ENCODE peak calls at places on chromosomes 5 and 9, in six cellular contexts. C is SK-N-SH, Z is HCT116, V is PC-3, X is Karpas-422, H is GM23248. S is an unnamed sample. For H3K4me1 and H3K9me2, the result is how much of the 10 kb centered on the place peaks cover.

GRCh38 chr5:61575103-61575502 is 243.0 kb downstream of the ZSWIM6 start:
- DNase-seq in H (peak), C (peak), V (peak), Z (no peak), X (no peak), S (no peak)

GRCh38 chr5:120366047-120366446 is 98.1 kb upstream of the PRR16 start:
- DNase-seq in V (no peak), Z (no peak), X (no peak), C (no peak), H (peak), S (no peak)

GRCh38 chr9:35609001-35609819 is 4.1 kb downstream of the TESK1 start:
- DNase-seq in H (no peak), X (no peak), Z (no peak), C (no peak), V (no peak), S (no peak)

GRCh38 chr5:120382813-120383212 is 81.3 kb upstream of the PRR16 start:
- DNase-seq in Z (no peak), H (peak), C (no peak), X (no peak), V (no peak), S (no peak)

GRCh38 chr9:96651626-96652025 is 3.5 kb downstream of the PRXL2C start:
- DNase-seq in X (peak), Z (no peak), V (peak), C (peak), H (peak), S (peak)

GRCh38 chr5:119328753-119329602 is 26.8 kb upstream of the TNFAIP8 start:
- DNase-seq in X (no peak), V (no peak), C (no peak), Z (no peak), H (peak), S (no peak)

GRCh38 chr9:32487981-32488380 is 38.0 kb downstream of the RIGI start:
- DNase-seq in H (no peak), C (no peak), Z (no peak), X (no peak), V (no peak), S (no peak)

GRCh38 chr5:62256161-62257017 is 49.6 kb upstream of the KIF2A start:
- DNase-seq in X (no peak), C (peak), H (no peak), Z (no peak), V (no peak), S (no peak)

GRCh38 chr5:57302164-57302563 is 128.3 kb downstream of the GPBP1 start:
- DNase-seq in C (no peak), V (peak), Z (peak), X (no peak), H (peak), S (peak)

DNA sequence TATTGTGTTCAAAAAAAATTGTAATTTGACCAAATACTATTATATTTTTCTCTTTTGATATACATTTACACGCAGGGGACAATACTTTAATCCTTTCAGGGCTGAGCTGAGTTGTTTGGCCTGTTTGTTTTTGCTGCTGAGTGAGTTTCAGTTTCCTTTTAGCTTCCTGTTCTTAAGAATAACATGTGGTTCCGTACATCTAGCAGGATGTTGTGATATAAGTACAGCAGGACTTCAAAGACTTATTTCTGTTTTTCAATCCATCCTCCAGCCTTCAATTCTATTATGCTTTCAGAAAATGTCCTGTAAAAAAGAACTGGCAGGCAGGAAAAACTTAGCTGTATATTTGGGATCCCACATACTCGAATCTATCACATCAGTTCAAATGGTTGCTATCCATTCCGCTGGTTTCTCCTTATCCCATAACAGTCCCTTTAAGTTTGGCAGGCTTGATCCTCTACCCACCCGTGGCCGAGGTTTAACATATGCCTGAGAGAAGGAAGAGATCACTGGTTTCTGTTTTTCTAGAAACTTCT is 1037.3 kb upstream of the ACO1 start:
- DNase-seq in Z (no peak), V (no peak), C (no peak), H (peak), X (peak), S (peak)
- H3K4me1 ChIP-seq in Z (under half), V (under half), C (under half), H (under half), X (under half), S (under half)

GRCh38 chr5:116911074-116911473 is 336.5 kb upstream of the SEMA6A start:
- DNase-seq in X (peak), C (no peak), Z (no peak), H (no peak), V (no peak), S (no peak)

DNA sequence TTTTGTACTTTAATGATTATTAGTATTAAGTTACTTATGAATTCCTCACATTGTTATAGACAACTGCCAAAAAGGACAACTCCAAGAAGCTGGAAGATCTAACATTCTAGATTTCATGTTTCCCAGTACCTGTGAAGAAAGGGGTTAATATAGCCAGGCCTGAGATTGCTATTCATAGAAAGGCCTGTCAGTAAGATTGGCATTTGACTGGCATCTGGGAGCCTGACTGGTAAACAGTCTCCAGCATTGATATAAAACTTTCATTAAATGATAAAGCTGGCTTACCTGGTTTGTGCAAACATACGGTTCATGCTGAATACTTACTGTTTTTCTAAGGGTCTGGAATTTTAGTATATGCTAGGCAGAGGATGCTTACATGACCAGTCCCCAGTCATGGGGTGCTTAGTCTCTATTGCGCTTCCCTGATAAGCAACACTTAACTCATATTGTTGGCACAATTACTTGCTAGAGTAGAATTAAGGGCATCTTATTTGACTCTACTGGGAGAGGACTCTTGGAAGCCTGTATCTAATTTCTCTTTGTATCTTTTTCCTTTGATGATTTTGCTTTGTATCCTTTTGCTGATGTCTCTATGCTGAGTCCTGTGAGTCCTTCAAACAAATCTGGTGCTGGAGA is 340.4 kb upstream of the SEMA6A start:
- DNase-seq in C (no peak), X (no peak), Z (no peak), V (no peak), H (no peak), S (no peak)
- H3K9me2 ChIP-seq in C (under half), X (under half), Z (under half), V (under half), H (under half), S (under half)

GRCh38 chr9:120434532-120434931 is 145.4 kb downstream of the CDK5RAP2 start:
- DNase-seq in C (no peak), Z (no peak), H (peak), X (no peak), V (no peak), S (no peak)
- H3K9ac ChIP-seq in C (no peak), Z (no peak), H (peak), X (no peak), V (no peak), S (no peak)

GRCh38 chr5:177498013-177498847 is 826 bp upstream of the PDLIM7 start:
- DNase-seq in X (no peak), H (peak), C (no peak), Z (no peak), V (peak), S (no peak)
- H3K4me1 ChIP-seq in X (half or more), H (under half), C (half or more), Z (half or more), V (under half), S (under half)

GRCh38 chr9:82894961-82895902 is 167.7 kb downstream of the RASEF start:
- DNase-seq in Z (no peak), H (no peak), V (no peak), X (no peak), C (peak), S (no peak)
- H3K9me2 ChIP-seq in Z (under half), H (under half), V (under half), X (under half), C (under half), S (under half)

S was measured in MM.1S.